ENCODE peak calls at places on chromosomes 12 and 14, in eight cellular contexts. Z, I, O, L, N, C, T and R are unnamed samples.

GRCh38 chr12:76117067-76117691 is 32.7 kb upstream of the NAP1L1 start:
- DNase-seq in Z (no peak), I (no peak), O (no peak), L (no peak), N (no peak), C (no peak), T (no peak), R (no peak)

GRCh38 chr12:79778802-79779201 is 88.0 kb upstream of the PAWR start:
- DNase-seq in Z (no peak), I (no peak), O (no peak), L (no peak), N (no peak), C (no peak), T (no peak), R (no peak)

GRCh38 chr12:132433641-132434395 is 56.1 kb upstream of the FBRSL1 start:
- DNase-seq in Z (no peak), I (no peak), O (no peak), L (no peak), N (no peak), C (no peak), T (no peak), R (no peak)

GRCh38 chr12:98110516-98110915 is 404.9 kb upstream of the TMPO start:
- DNase-seq in Z (no peak), I (no peak), O (no peak), L (no peak), N (no peak), C (no peak), T (no peak), R (no peak)

GRCh38 chr12:57475271-57476161 is 4.2 kb downstream of the ARHGAP9 start:
- DNase-seq in Z (no peak), I (no peak), O (no peak), L (no peak), N (no peak), C (no peak), T (peak), R (no peak)

GRCh38 chr14:53841109-53842099 is 115.2 kb downstream of the BMP4 start:
- DNase-seq in Z (no peak), I (no peak), O (no peak), L (no peak), N (no peak), C (no peak), T (no peak), R (no peak)

GRCh38 chr12:77062396-77062795 is 3.0 kb downstream of the E2F7 start:
- DNase-seq in Z (no peak), I (no peak), O (no peak), L (no peak), N (no peak), C (no peak), T (no peak), R (no peak)

GRCh38 chr12:4401108-4401507 is 21.6 kb upstream of the FGF23 start:
- DNase-seq in Z (no peak), I (no peak), O (no peak), L (no peak), N (no peak), C (no peak), T (no peak), R (no peak)

GRCh38 chr14:102317564-102318248 is 1.8 kb upstream of the ZNF839 start:
- DNase-seq in Z (no peak), I (no peak), O (no peak), L (no peak), N (no peak), C (no peak), T (no peak), R (no peak)

GRCh38 chr12:17609152-17609551 is 480.8 kb downstream of the RERGL start:
- DNase-seq in Z (no peak), I (no peak), O (no peak), L (no peak), N (no peak), C (no peak), T (no peak), R (no peak)

GRCh38 chr12:102480401-102480800 is at the start of gene IGF1:
- DNase-seq in Z (peak), I (no peak), O (no peak), L (no peak), N (no peak), C (no peak), T (no peak), R (peak)

GRCh38 chr12:74646831-74647230 is 109.2 kb downstream of the ATXN7L3B start:
- DNase-seq in Z (peak), I (peak), O (no peak), L (no peak), N (no peak), C (no peak), T (no peak), R (no peak)

GRCh38 chr12:113961921-113962710 is 4.0 kb downstream of the RBM19 start:
- DNase-seq in Z (no peak), I (no peak), O (no peak), L (no peak), N (no peak), C (no peak), T (no peak), R (peak)

GRCh38 chr12:56374726-56375597 is 12.3 kb upstream of the APOF start:
- DNase-seq in Z (no peak), I (no peak), O (no peak), L (no peak), N (no peak), C (no peak), T (no peak), R (no peak)

GRCh38 chr12:92144045-92144630 is 1.5 kb downstream of the BTG1 start:
- DNase-seq in Z (peak), I (peak), O (peak), L (peak), N (peak), C (peak), T (peak), R (peak)
- TF ChIP-seq CTCF in Z (peak), I (peak), O (peak), L (peak), N (peak), C (peak), T (peak), R (peak)

GRCh38 chr14:96114002-96114401 is 74.8 kb downstream of the C14orf132 start:
- DNase-seq in Z (no peak), I (no peak), O (no peak), L (no peak), N (no peak), C (no peak), T (no peak), R (no peak)
- H3K4me3 ChIP-seq in Z (no peak), I (no peak), O (no peak), L (no peak), N (no peak), C (no peak), T (no peak), R (no peak)

DNA sequence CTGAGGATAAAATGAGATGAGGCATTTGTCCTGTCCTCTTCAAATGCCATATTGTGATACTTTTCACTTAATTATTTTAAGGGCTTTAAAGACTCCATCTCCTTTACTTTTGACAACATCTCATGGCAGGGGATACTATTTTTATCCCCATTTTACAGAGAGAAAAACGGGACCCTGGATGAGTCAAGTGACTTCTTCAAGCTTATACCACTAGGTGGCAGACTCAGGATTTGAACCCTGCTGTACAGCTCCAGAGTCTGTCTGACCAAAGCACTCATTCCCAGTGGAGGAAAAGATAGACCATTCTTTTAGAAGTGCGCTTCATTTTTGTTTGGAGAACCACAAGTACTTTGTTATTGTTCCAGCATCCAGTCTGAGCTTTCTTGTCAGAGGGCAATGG is 1.7 kb upstream of the SMOC1 start:
- DNase-seq in Z (peak), I (peak), O (no peak), L (no peak), N (no peak), C (no peak), T (no peak), R (no peak)
- TF ChIP-seq CTCF in Z (peak), I (peak), O (peak), L (no peak), N (no peak), C (no peak), T (peak), R (peak)

DNA sequence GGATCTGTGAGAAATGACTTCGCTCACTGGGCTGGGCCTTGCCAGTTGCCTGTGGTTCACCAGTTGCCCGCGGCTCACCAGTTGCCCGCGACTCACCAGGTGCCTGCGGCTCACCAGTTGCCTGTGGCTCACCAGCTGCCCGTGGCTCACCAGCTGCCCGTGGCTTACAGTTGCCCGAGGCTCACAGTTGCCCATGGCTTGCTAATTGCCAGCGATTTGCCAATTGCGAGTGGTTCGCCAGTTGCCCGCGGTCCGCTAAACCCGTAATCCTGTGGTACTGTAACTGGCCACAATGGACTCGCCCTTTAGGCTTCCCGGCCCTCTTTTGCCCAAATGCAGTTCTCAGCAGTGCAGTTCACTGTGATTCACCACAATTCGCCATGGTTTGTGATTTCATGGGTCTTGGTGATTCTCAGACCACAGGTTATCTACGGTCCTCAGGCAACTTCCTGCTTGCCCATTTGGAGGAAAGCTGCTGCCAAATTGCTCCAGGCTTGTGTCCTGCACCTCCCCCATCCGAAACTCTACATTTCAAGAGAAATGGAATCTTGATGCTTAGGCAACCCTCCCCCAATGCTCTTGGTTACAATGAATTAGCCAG is 15.0 kb upstream of the MEG3 start:
- DNase-seq in Z (peak), I (no peak), O (no peak), L (no peak), N (no peak), C (no peak), T (no peak), R (no peak)
- H3K4me3 ChIP-seq in Z (no peak), I (no peak), O (no peak), L (no peak), N (no peak), C (no peak), T (no peak), R (no peak)

GRCh38 chr14:75926431-75926830 is 55.4 kb downstream of the TGFB3 start:
- DNase-seq in Z (no peak), I (no peak), O (no peak), L (no peak), N (no peak), C (no peak), T (no peak), R (no peak)
- TF ChIP-seq CTCF in Z (no peak), I (peak), O (no peak), L (no peak), N (no peak), C (no peak), T (no peak), R (no peak)

GRCh38 chr14:31027847-31028246 is 1.7 kb upstream of the STRN3 start:
- DNase-seq in Z (no peak), I (no peak), O (no peak), L (no peak), N (no peak), C (no peak), T (no peak), R (no peak)
- H3K4me3 ChIP-seq in Z (no peak), I (peak), O (no peak), L (no peak), N (no peak), C (no peak), T (peak), R (peak)

DNA sequence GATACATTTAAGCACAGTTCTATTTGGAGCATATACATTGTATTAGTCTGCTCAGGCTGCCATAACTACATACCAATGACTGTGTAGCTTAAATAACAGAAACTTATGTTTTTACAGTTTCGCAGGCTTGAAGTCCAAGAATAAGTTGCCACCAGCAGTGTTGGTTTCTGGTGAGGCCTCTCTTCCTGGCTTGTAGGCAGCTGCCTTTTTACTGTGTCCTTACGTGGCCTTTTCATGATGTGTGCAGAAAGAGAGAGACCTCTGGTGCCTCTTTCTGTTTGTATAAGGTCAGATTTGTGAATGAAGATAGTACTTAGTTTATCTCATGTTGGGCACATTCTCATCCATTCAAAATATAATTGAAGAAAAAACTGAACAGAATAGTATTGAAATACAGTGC is 636.6 kb downstream of the FLRT2 start:
- DNase-seq in Z (no peak), I (no peak), O (no peak), L (no peak), N (no peak), C (no peak), T (no peak), R (no peak)
- TF ChIP-seq CTCF in Z (no peak), I (no peak), O (no peak), L (no peak), N (no peak), C (no peak), T (no peak), R (no peak)

GRCh38 chr12:47755655-47756562 is 2.8 kb downstream of the RAPGEF3 start:
- DNase-seq in Z (no peak), I (no peak), O (no peak), L (no peak), N (no peak), C (no peak), T (no peak), R (no peak)

GRCh38 chr12:47758584-47758833 is 171 bp downstream of the RAPGEF3 start:
- DNase-seq in Z (no peak), I (no peak), O (no peak), L (no peak), N (no peak), C (no peak), T (no peak), R (no peak)

GRCh38 chr12:47758834-47759690 is at the start of gene RAPGEF3:
- DNase-seq in Z (peak), I (no peak), O (peak), L (peak), N (peak), C (no peak), T (peak), R (no peak)

GRCh38 chr12:47757840-47758583 is 668 bp downstream of the RAPGEF3 start:
- DNase-seq in Z (no peak), I (no peak), O (no peak), L (no peak), N (peak), C (no peak), T (peak), R (no peak)

DNA sequence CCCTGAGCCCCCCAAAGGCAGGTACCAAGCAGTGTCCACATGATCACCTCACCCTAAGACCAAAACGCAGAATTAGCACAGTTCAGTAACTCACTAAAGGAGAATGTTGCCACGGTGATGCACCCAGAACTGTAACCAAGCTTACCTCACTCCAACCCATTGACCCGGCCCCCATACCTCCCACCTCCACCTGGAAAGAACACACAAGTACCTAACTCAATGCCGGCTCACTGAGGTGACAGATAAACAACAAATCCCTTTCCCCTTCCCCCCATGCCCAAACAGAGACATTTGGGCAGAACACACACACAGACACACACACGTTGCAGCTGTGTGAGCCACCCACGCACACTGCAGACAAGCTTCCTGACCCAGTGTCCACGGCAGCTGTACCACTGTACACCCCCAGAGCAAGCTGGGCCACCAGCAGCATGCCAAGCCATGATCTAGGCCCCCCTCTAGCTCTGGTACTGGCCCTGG is 1.3 kb downstream of the RAPGEF3 start:
- DNase-seq in Z (no peak), I (no peak), O (no peak), L (no peak), N (no peak), C (no peak), T (no peak), R (no peak)
- H3K4me3 ChIP-seq in Z (no peak), I (no peak), O (peak), L (no peak), N (peak), C (no peak), T (no peak), R (no peak)

GRCh38 chr14:105197274-105197673 is 16.2 kb upstream of the NUDT14 start:
- DNase-seq in Z (no peak), I (no peak), O (no peak), L (no peak), N (no peak), C (no peak), T (no peak), R (peak)

GRCh38 chr14:105200074-105200473 is 19.0 kb upstream of the NUDT14 start:
- DNase-seq in Z (no peak), I (no peak), O (no peak), L (no peak), N (no peak), C (no peak), T (no peak), R (no peak)

GRCh38 chr14:105199093-105199492 is 18.0 kb upstream of the NUDT14 start:
- DNase-seq in Z (no peak), I (no peak), O (no peak), L (no peak), N (no peak), C (no peak), T (no peak), R (no peak)

GRCh38 chr14:105200641-105201040 is 19.5 kb upstream of the NUDT14 start:
- DNase-seq in Z (no peak), I (no peak), O (no peak), L (no peak), N (no peak), C (no peak), T (no peak), R (no peak)

GRCh38 chr14:105198588-105198987 is 17.5 kb upstream of the NUDT14 start:
- DNase-seq in Z (no peak), I (no peak), O (no peak), L (no peak), N (no peak), C (no peak), T (no peak), R (no peak)
- TF ChIP-seq CTCF in Z (peak), I (peak), O (no peak), L (no peak), N (no peak), C (peak), T (no peak), R (no peak)

GRCh38 chr12:92543872-92544271 is 158.9 kb upstream of the PLEKHG7 start:
- DNase-seq in Z (no peak), I (no peak), O (no peak), L (no peak), N (no peak), C (no peak), T (no peak), R (no peak)
- H3K4me3 ChIP-seq in Z (no peak), I (no peak), O (no peak), L (no peak), N (no peak), C (no peak), T (no peak), R (no peak)